ENCODE peak calls at places on chromosomes 7 and 10, in eight cellular contexts. K is colonic mucosa, S is PC-3, Y is right lobe of liver, W is adipocyte, T is HCT116, F is psoas muscle, A is osteoblast. G is an unnamed sample. For H3K9me3, the result is how much of the 10 kb centered on the place peaks cover.

GRCh38 chr7:149067869-149068268 is 22.6 kb downstream of the ZNF786 start:
- DNase-seq in T (no peak), S (peak), F (no peak), A (peak), Y (no peak), W (no peak), K (no peak), G (no peak)

GRCh38 chr7:2104107-2104710 is 128.5 kb downstream of the MAD1L1 start:
- DNase-seq in A (peak), K (peak), S (no peak), F (peak), Y (peak), T (peak), W (peak), G (peak)

GRCh38 chr7:47266131-47266706 is 315.7 kb downstream of the TNS3 start:
- DNase-seq in K (peak), W (peak), T (peak), A (peak), F (peak), Y (peak), S (peak), G (peak)

GRCh38 chr7:142104550-142105527 is 6.7 kb upstream of the MGAM2 start:
- DNase-seq in K (peak), A (no peak), T (peak), Y (no peak), F (no peak), W (peak), S (peak), G (no peak)

GRCh38 chr10:59805043-59805442 is 51.8 kb upstream of the MRLN start:
- DNase-seq in Y (no peak), K (peak), F (peak), W (no peak), S (peak), T (no peak), A (no peak), G (no peak)

GRCh38 chr10:29440981-29441380 is 152.1 kb downstream of the LYZL1 start:
- DNase-seq in Y (no peak), K (no peak), F (no peak), T (no peak), A (no peak), W (no peak), S (no peak), G (no peak)

GRCh38 chr7:156999611-157000046 is 10.8 kb downstream of the MNX1 start:
- DNase-seq in F (no peak), Y (no peak), W (no peak), K (peak), T (no peak), A (peak), S (no peak), G (peak)

GRCh38 chr10:12772797-12773587 is 228.5 kb downstream of the CCDC3 start:
- DNase-seq in A (no peak), F (no peak), Y (no peak), K (no peak), W (no peak), S (no peak), T (no peak), G (no peak)

GRCh38 chr7:105309235-105310156 is 79.2 kb downstream of the SRPK2 start:
- DNase-seq in K (no peak), S (no peak), A (no peak), T (no peak), F (no peak), W (no peak), Y (no peak), G (no peak)

GRCh38 chr7:2730846-2731770 is 43.1 kb downstream of the AMZ1 start:
- DNase-seq in W (no peak), A (peak), T (no peak), F (peak), Y (no peak), S (no peak), K (no peak), G (peak)

GRCh38 chr7:100873599-100874299 is 1.2 kb upstream of the SRRT start:
- DNase-seq in S (no peak), A (no peak), Y (no peak), T (no peak), W (no peak), F (no peak), K (no peak), G (no peak)

GRCh38 chr10:101234333-101234732 is 5.1 kb upstream of the LBX1 start:
- DNase-seq in W (no peak), F (no peak), T (no peak), S (no peak), A (peak), K (no peak), Y (no peak), G (no peak)

GRCh38 chr7:146216371-146217041 is 99.9 kb downstream of the CNTNAP2 start:
- DNase-seq in K (no peak), A (no peak), F (no peak), S (peak), W (no peak), T (no peak), Y (no peak), G (no peak)

GRCh38 chr7:150381096-150381495 is 2.0 kb downstream of the ZNF775 start:
- DNase-seq in T (no peak), K (no peak), Y (no peak), A (peak), F (no peak), W (no peak), S (no peak), G (no peak)

GRCh38 chr7:46320956-46321355 is 399.9 kb upstream of the IGFBP3 start:
- DNase-seq in S (no peak), A (no peak), W (peak), T (no peak), Y (no peak), F (no peak), K (no peak), G (no peak)

GRCh38 chr10:397321-398068 is 262.2 kb downstream of the ZMYND11 start:
- DNase-seq in W (no peak), F (no peak), T (no peak), K (no peak), A (no peak), S (no peak), Y (no peak), G (no peak)

GRCh38 chr7:134651991-134652390 is 5.3 kb downstream of the BPGM start:
- DNase-seq in S (no peak), T (no peak), A (no peak), F (no peak), Y (no peak), W (no peak), K (no peak), G (no peak)

GRCh38 chr7:92586403-92586802 is 3.8 kb downstream of the FAM133B start:
- DNase-seq in Y (no peak), T (no peak), K (no peak), A (peak), F (no peak), W (peak), S (no peak), G (no peak)

GRCh38 chr10:45457487-45457886 is 83.5 kb downstream of the ALOX5 start:
- DNase-seq in S (peak), A (no peak), F (no peak), W (no peak), Y (no peak), T (no peak), K (no peak), G (no peak)

GRCh38 chr7:1458676-1459511 is at the start of gene MICALL2:
- DNase-seq in A (peak), K (peak), T (peak), Y (peak), S (peak), F (peak), W (peak), G (peak)

GRCh38 chr7:104982773-104983619 is 31.0 kb upstream of the KMT2E start:
- DNase-seq in K (no peak), T (no peak), S (no peak), Y (no peak), F (no peak), A (no peak), W (no peak), G (no peak)

GRCh38 chr7:119711104-119711503 is 561.9 kb upstream of the KCND2 start:
- DNase-seq in A (no peak), Y (no peak), T (no peak), S (no peak), W (no peak), F (no peak), K (no peak), G (no peak)

GRCh38 chr10:122786269-122786668 is 59.4 kb downstream of the CUZD1 start:
- DNase-seq in W (peak), F (no peak), K (no peak), A (peak), S (peak), T (no peak), Y (no peak), G (no peak)

GRCh38 chr7:31957756-31958155 is 112.5 kb downstream of the PDE1C start:
- DNase-seq in W (no peak), Y (no peak), K (no peak), F (no peak), S (no peak), A (no peak), T (no peak), G (no peak)

GRCh38 chr7:140159487-140159886 is 17.3 kb downstream of the KDM7A start:
- DNase-seq in Y (no peak), K (no peak), W (peak), T (no peak), A (peak), S (no peak), F (no peak), G (no peak)

GRCh38 chr10:6321880-6322279 is 119.1 kb downstream of the PFKFB3 start:
- DNase-seq in T (peak), A (peak), W (peak), F (no peak), K (no peak), Y (no peak), S (peak), G (no peak)

GRCh38 chr10:23158370-23158769 is 33.7 kb upstream of the PTF1A start:
- DNase-seq in W (peak), S (peak), F (no peak), K (peak), Y (no peak), T (peak), A (peak), G (no peak)

GRCh38 chr7:134480202-134480601 is 21.3 kb upstream of the AKR1B1 start:
- DNase-seq in K (no peak), T (no peak), F (no peak), Y (no peak), W (no peak), S (no peak), A (no peak), G (no peak)

GRCh38 chr7:2005746-2006145 is 227.0 kb downstream of the MAD1L1 start:
- DNase-seq in F (peak), W (no peak), S (no peak), T (no peak), A (peak), K (no peak), Y (peak), G (peak)

GRCh38 chr7:102075126-102075525 is 211.5 kb upstream of the SH2B2 start:
- DNase-seq in Y (no peak), A (peak), W (no peak), F (no peak), T (no peak), S (no peak), K (no peak), G (no peak)

GRCh38 chr7:102075553-102076135 is 211.0 kb upstream of the SH2B2 start:
- DNase-seq in W (no peak), T (no peak), K (no peak), S (no peak), F (no peak), A (no peak), Y (no peak), G (no peak)

GRCh38 chr7:102073931-102074880 is 212.5 kb upstream of the SH2B2 start:
- DNase-seq in K (peak), F (no peak), W (peak), S (no peak), A (no peak), T (no peak), Y (no peak), G (no peak)

GRCh38 chr7:102079140-102080002 is 207.3 kb upstream of the SH2B2 start:
- DNase-seq in Y (no peak), T (no peak), K (no peak), A (no peak), W (no peak), S (no peak), F (no peak), G (peak)

GRCh38 chr7:102077081-102077480 is 209.6 kb upstream of the SH2B2 start:
- DNase-seq in A (peak), T (no peak), F (no peak), Y (no peak), K (no peak), S (no peak), W (no peak), G (no peak)
- H3K9me3 ChIP-seq in A (under half), T (under half), F (under half), Y (under half), K (under half), S (under half), W (under half), G (under half)

GRCh38 chr7:158505683-158506082 is 81.9 kb downstream of the PTPRN2 start:
- DNase-seq in W (no peak), A (no peak), S (no peak), K (no peak), T (no peak), Y (no peak), F (no peak), G (no peak)

GRCh38 chr7:158506626-158507025 is 81.0 kb downstream of the PTPRN2 start:
- DNase-seq in S (no peak), W (no peak), A (no peak), Y (no peak), K (no peak), T (no peak), F (no peak), G (no peak)

GRCh38 chr7:158512042-158512441 is 75.6 kb downstream of the PTPRN2 start:
- DNase-seq in Y (no peak), K (no peak), A (no peak), F (no peak), W (no peak), S (no peak), T (no peak), G (peak)

GRCh38 chr7:158507917-158508316 is 79.7 kb downstream of the PTPRN2 start:
- DNase-seq in Y (no peak), S (no peak), W (no peak), A (no peak), T (no peak), K (no peak), F (no peak), G (no peak)

GRCh38 chr7:158508802-158509385 is 78.7 kb downstream of the PTPRN2 start:
- DNase-seq in K (no peak), A (no peak), S (no peak), Y (no peak), F (no peak), W (no peak), T (no peak), G (peak)
- H3K9me3 ChIP-seq in K (under half), A (under half), S (under half), Y (under half), F (under half), W (half or more), T (under half), G (under half)

GRCh38 chr10:1525354-1526162 is 211.8 kb downstream of the ADARB2 start:
- DNase-seq in W (no peak), K (no peak), T (no peak), Y (no peak), A (no peak), F (peak), S (no peak), G (no peak)

GRCh38 chr10:1522237-1522636 is 215.1 kb downstream of the ADARB2 start:
- DNase-seq in K (no peak), W (no peak), S (no peak), T (no peak), Y (no peak), F (peak), A (peak), G (no peak)

GRCh38 chr10:1519391-1519790 is 217.9 kb downstream of the ADARB2 start:
- DNase-seq in T (no peak), Y (no peak), F (peak), S (no peak), W (no peak), A (no peak), K (no peak), G (no peak)

GRCh38 chr10:1520909-1521565 is 216.3 kb downstream of the ADARB2 start:
- DNase-seq in T (no peak), W (no peak), F (peak), K (no peak), A (peak), Y (no peak), S (no peak), G (no peak)

GRCh38 chr10:1521741-1522140 is 215.6 kb downstream of the ADARB2 start:
- DNase-seq in A (peak), W (no peak), F (peak), T (no peak), S (no peak), Y (no peak), K (no peak), G (no peak)
- H3K9me3 ChIP-seq in A (under half), W (under half), F (under half), T (under half), S (under half), Y (under half), K (under half), G (under half)

GRCh38 chr10:37860494-37861190 is 3.2 kb upstream of the ZNF248 start:
- DNase-seq in Y (no peak), S (peak), W (peak), T (no peak), F (no peak), K (peak), A (no peak), G (no peak)

GRCh38 chr10:37854606-37855005 is 2.8 kb downstream of the ZNF248 start:
- DNase-seq in W (peak), F (no peak), T (no peak), Y (no peak), S (peak), A (no peak), K (no peak), G (no peak)

GRCh38 chr10:37855691-37856090 is 1.7 kb downstream of the ZNF248 start:
- DNase-seq in F (no peak), W (peak), S (peak), Y (no peak), T (no peak), K (no peak), A (peak), G (no peak)

GRCh38 chr10:37857287-37858211 is at the start of gene ZNF248:
- DNase-seq in A (peak), F (peak), Y (peak), T (peak), W (peak), S (peak), K (peak), G (peak)

GRCh38 chr10:37856881-37857286 is 526 bp downstream of the ZNF248 start:
- DNase-seq in K (peak), S (peak), Y (peak), W (peak), T (no peak), A (peak), F (peak), G (peak)
- H3K9me3 ChIP-seq in K (under half), S (under half), Y (under half), W (under half), T (under half), A (under half), F (under half), G (under half)

GRCh38 chr7:107631588-107631987 is 29.0 kb upstream of the SLC26A4 start:
- DNase-seq in S (no peak), F (no peak), A (no peak), K (no peak), Y (no peak), T (no peak), W (no peak), G (no peak)

GRCh38 chr7:107627002-107627401 is 33.6 kb upstream of the SLC26A4 start:
- DNase-seq in T (no peak), W (no peak), K (no peak), Y (no peak), S (no peak), A (no peak), F (no peak), G (no peak)

GRCh38 chr7:107628461-107629064 is 32.1 kb upstream of the SLC26A4 start:
- DNase-seq in K (no peak), Y (no peak), F (no peak), T (no peak), A (no peak), W (no peak), S (no peak), G (peak)

GRCh38 chr7:107632466-107632865 is 28.2 kb upstream of the SLC26A4 start:
- DNase-seq in Y (no peak), F (no peak), W (no peak), S (no peak), T (no peak), A (no peak), K (no peak), G (no peak)

GRCh38 chr7:107630342-107630741 is 30.3 kb upstream of the SLC26A4 start:
- DNase-seq in W (no peak), Y (no peak), F (no peak), S (no peak), A (no peak), K (no peak), T (no peak), G (no peak)
- H3K9me3 ChIP-seq in W (under half), Y (under half), F (under half), S (under half), A (under half), K (under half), T (under half), G (under half)

DNA sequence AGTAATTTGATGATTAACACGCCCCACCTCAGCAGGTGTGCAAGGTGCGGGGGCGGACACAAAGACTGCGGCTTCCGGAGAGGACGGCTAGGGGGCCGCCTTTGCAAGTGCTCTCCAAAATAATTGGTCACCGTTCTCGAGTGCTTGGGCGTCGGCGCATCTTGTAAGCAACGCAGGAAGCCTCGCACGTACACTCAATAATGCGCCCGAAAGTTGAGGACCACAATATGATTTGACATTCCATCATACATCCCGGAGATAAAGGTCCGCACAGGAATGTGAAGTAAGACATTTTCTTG is 114.7 kb downstream of the EBF3 start:
- DNase-seq in F (no peak), S (no peak), W (no peak), A (no peak), K (no peak), T (no peak), Y (no peak), G (no peak)
- H3K9me3 ChIP-seq in F (under half), S (under half), W (under half), A (under half), K (under half), T (under half), Y (under half), G (under half)

G was measured in spleen.